ENCODE peak calls at places on chromosomes 6 and 20, in seven cellular contexts. One of them, this sample, is unnamed. For H3K4me1, the result is how much of the 10 kb centered on the place peaks cover.

GRCh38 chr20:33310327-33310899 is 27.4 kb downstream of the BPIFB1 start:
- DNase-seq in adrenal gland: no peak
- DNase-seq in right cardiac atrium: no peak
- DNase-seq in right lobe of liver: no peak
- DNase-seq in cardiac muscle cell: no peak
- DNase-seq in Karpas-422: no peak
- DNase-seq in left lung: no peak
- DNase-seq in this sample: no peak

GRCh38 chr6:16473184-16473907 is 235.0 kb downstream of the GMPR start:
- DNase-seq in adrenal gland: no peak
- DNase-seq in right cardiac atrium: no peak
- DNase-seq in right lobe of liver: no peak
- DNase-seq in cardiac muscle cell: no peak
- DNase-seq in Karpas-422: no peak
- DNase-seq in left lung: no peak
- DNase-seq in this sample: no peak

GRCh38 chr6:158536891-158537798 is 22.7 kb upstream of the TMEM181 start:
- DNase-seq in adrenal gland: peak
- DNase-seq in right cardiac atrium: peak
- DNase-seq in right lobe of liver: no peak
- DNase-seq in cardiac muscle cell: peak
- DNase-seq in Karpas-422: no peak
- DNase-seq in left lung: peak
- DNase-seq in this sample: no peak

GRCh38 chr6:4210619-4211419 is 75.4 kb upstream of the ECI2 start:
- DNase-seq in adrenal gland: peak
- DNase-seq in right cardiac atrium: peak
- DNase-seq in right lobe of liver: no peak
- DNase-seq in cardiac muscle cell: peak
- DNase-seq in Karpas-422: peak
- DNase-seq in left lung: no peak
- DNase-seq in this sample: peak

GRCh38 chr6:135298455-135298854 is 117.3 kb downstream of the MYB start:
- DNase-seq in adrenal gland: no peak
- DNase-seq in right cardiac atrium: no peak
- DNase-seq in right lobe of liver: no peak
- DNase-seq in cardiac muscle cell: no peak
- DNase-seq in Karpas-422: no peak
- DNase-seq in left lung: no peak
- DNase-seq in this sample: no peak

GRCh38 chr6:149332602-149333311 is 15.2 kb downstream of the TAB2 start:
- DNase-seq in adrenal gland: no peak
- DNase-seq in right cardiac atrium: no peak
- DNase-seq in right lobe of liver: no peak
- DNase-seq in cardiac muscle cell: no peak
- DNase-seq in Karpas-422: no peak
- DNase-seq in left lung: no peak
- DNase-seq in this sample: no peak

GRCh38 chr6:43634702-43635303 is 837 bp upstream of the MAD2L1BP start:
- DNase-seq in adrenal gland: no peak
- DNase-seq in right cardiac atrium: no peak
- DNase-seq in right lobe of liver: peak
- DNase-seq in cardiac muscle cell: no peak
- DNase-seq in Karpas-422: no peak
- DNase-seq in left lung: no peak
- DNase-seq in this sample: no peak

GRCh38 chr6:68043122-68043398 is 592.0 kb upstream of the ADGRB3 start:
- DNase-seq in adrenal gland: no peak
- DNase-seq in right cardiac atrium: no peak
- DNase-seq in right lobe of liver: no peak
- DNase-seq in cardiac muscle cell: no peak
- DNase-seq in Karpas-422: peak
- DNase-seq in left lung: no peak
- DNase-seq in this sample: no peak

GRCh38 chr20:49608752-49609670 is 41.1 kb upstream of the PTGIS start:
- DNase-seq in adrenal gland: peak
- DNase-seq in right cardiac atrium: peak
- DNase-seq in right lobe of liver: peak
- DNase-seq in cardiac muscle cell: peak
- DNase-seq in Karpas-422: peak
- DNase-seq in left lung: peak
- DNase-seq in this sample: peak

GRCh38 chr20:33339515-33340058 is 56.6 kb downstream of the BPIFB1 start:
- DNase-seq in adrenal gland: no peak
- DNase-seq in right cardiac atrium: no peak
- DNase-seq in right lobe of liver: no peak
- DNase-seq in cardiac muscle cell: no peak
- DNase-seq in Karpas-422: no peak
- DNase-seq in left lung: no peak
- DNase-seq in this sample: no peak

GRCh38 chr6:113018351-113019151 is 671.4 kb downstream of the RFPL4B start:
- DNase-seq in adrenal gland: peak
- DNase-seq in right cardiac atrium: peak
- DNase-seq in right lobe of liver: no peak
- DNase-seq in cardiac muscle cell: no peak
- DNase-seq in Karpas-422: no peak
- DNase-seq in left lung: peak
- DNase-seq in this sample: no peak

GRCh38 chr6:37495199-37495913 is 4.3 kb downstream of the CCDC167 start:
- DNase-seq in adrenal gland: no peak
- DNase-seq in right cardiac atrium: no peak
- DNase-seq in right lobe of liver: no peak
- DNase-seq in cardiac muscle cell: no peak
- DNase-seq in Karpas-422: no peak
- DNase-seq in left lung: no peak
- DNase-seq in this sample: no peak

GRCh38 chr6:1700283-1700967 is 90.7 kb downstream of the FOXC1 start:
- DNase-seq in adrenal gland: no peak
- DNase-seq in right cardiac atrium: no peak
- DNase-seq in right lobe of liver: no peak
- DNase-seq in cardiac muscle cell: no peak
- DNase-seq in Karpas-422: no peak
- DNase-seq in left lung: no peak
- DNase-seq in this sample: no peak

GRCh38 chr6:24980507-24981384 is 45.0 kb upstream of the RIPOR2 start:
- DNase-seq in adrenal gland: no peak
- DNase-seq in right cardiac atrium: no peak
- DNase-seq in right lobe of liver: no peak
- DNase-seq in cardiac muscle cell: peak
- DNase-seq in Karpas-422: no peak
- DNase-seq in left lung: no peak
- DNase-seq in this sample: no peak

GRCh38 chr6:111766524-111766857 is 106.8 kb downstream of the FYN start:
- DNase-seq in adrenal gland: no peak
- DNase-seq in right cardiac atrium: no peak
- DNase-seq in right lobe of liver: no peak
- DNase-seq in cardiac muscle cell: no peak
- DNase-seq in Karpas-422: no peak
- DNase-seq in left lung: no peak
- DNase-seq in this sample: no peak

GRCh38 chr6:111764238-111765182 is 108.7 kb downstream of the FYN start:
- DNase-seq in adrenal gland: no peak
- DNase-seq in right cardiac atrium: no peak
- DNase-seq in right lobe of liver: no peak
- DNase-seq in cardiac muscle cell: peak
- DNase-seq in Karpas-422: peak
- DNase-seq in left lung: no peak
- DNase-seq in this sample: no peak

GRCh38 chr6:111765681-111766523 is 107.3 kb downstream of the FYN start:
- DNase-seq in adrenal gland: no peak
- DNase-seq in right cardiac atrium: no peak
- DNase-seq in right lobe of liver: no peak
- DNase-seq in cardiac muscle cell: no peak
- DNase-seq in Karpas-422: no peak
- DNase-seq in left lung: no peak
- DNase-seq in this sample: no peak

GRCh38 chr6:111761783-111762312 is 111.4 kb downstream of the FYN start:
- DNase-seq in adrenal gland: no peak
- DNase-seq in right cardiac atrium: no peak
- DNase-seq in right lobe of liver: no peak
- DNase-seq in cardiac muscle cell: no peak
- DNase-seq in Karpas-422: peak
- DNase-seq in left lung: no peak
- DNase-seq in this sample: no peak

GRCh38 chr6:111763381-111763780 is 109.9 kb downstream of the FYN start:
- DNase-seq in adrenal gland: no peak
- DNase-seq in right cardiac atrium: no peak
- DNase-seq in right lobe of liver: no peak
- DNase-seq in cardiac muscle cell: no peak
- DNase-seq in Karpas-422: no peak
- DNase-seq in left lung: no peak
- DNase-seq in this sample: no peak
- H3K4me1 ChIP-seq in adrenal gland: under half
- H3K4me1 ChIP-seq in right cardiac atrium: half or more
- H3K4me1 ChIP-seq in right lobe of liver: under half
- H3K4me1 ChIP-seq in cardiac muscle cell: half or more
- H3K4me1 ChIP-seq in Karpas-422: half or more
- H3K4me1 ChIP-seq in left lung: under half
- H3K4me1 ChIP-seq in this sample: half or more

GRCh38 chr20:24674921-24675605 is 205.6 kb downstream of the SYNDIG1 start:
- DNase-seq in adrenal gland: no peak
- DNase-seq in right cardiac atrium: no peak
- DNase-seq in right lobe of liver: no peak
- DNase-seq in cardiac muscle cell: no peak
- DNase-seq in Karpas-422: no peak
- DNase-seq in left lung: no peak
- DNase-seq in this sample: no peak

GRCh38 chr20:24673678-24674570 is 204.5 kb downstream of the SYNDIG1 start:
- DNase-seq in adrenal gland: no peak
- DNase-seq in right cardiac atrium: no peak
- DNase-seq in right lobe of liver: no peak
- DNase-seq in cardiac muscle cell: no peak
- DNase-seq in Karpas-422: no peak
- DNase-seq in left lung: peak
- DNase-seq in this sample: no peak

GRCh38 chr20:24672181-24672880 is 202.9 kb downstream of the SYNDIG1 start:
- DNase-seq in adrenal gland: no peak
- DNase-seq in right cardiac atrium: no peak
- DNase-seq in right lobe of liver: no peak
- DNase-seq in cardiac muscle cell: no peak
- DNase-seq in Karpas-422: no peak
- DNase-seq in left lung: peak
- DNase-seq in this sample: no peak

GRCh38 chr20:24670981-24671380 is 201.6 kb downstream of the SYNDIG1 start:
- DNase-seq in adrenal gland: no peak
- DNase-seq in right cardiac atrium: no peak
- DNase-seq in right lobe of liver: no peak
- DNase-seq in cardiac muscle cell: no peak
- DNase-seq in Karpas-422: no peak
- DNase-seq in left lung: peak
- DNase-seq in this sample: no peak

DNA sequence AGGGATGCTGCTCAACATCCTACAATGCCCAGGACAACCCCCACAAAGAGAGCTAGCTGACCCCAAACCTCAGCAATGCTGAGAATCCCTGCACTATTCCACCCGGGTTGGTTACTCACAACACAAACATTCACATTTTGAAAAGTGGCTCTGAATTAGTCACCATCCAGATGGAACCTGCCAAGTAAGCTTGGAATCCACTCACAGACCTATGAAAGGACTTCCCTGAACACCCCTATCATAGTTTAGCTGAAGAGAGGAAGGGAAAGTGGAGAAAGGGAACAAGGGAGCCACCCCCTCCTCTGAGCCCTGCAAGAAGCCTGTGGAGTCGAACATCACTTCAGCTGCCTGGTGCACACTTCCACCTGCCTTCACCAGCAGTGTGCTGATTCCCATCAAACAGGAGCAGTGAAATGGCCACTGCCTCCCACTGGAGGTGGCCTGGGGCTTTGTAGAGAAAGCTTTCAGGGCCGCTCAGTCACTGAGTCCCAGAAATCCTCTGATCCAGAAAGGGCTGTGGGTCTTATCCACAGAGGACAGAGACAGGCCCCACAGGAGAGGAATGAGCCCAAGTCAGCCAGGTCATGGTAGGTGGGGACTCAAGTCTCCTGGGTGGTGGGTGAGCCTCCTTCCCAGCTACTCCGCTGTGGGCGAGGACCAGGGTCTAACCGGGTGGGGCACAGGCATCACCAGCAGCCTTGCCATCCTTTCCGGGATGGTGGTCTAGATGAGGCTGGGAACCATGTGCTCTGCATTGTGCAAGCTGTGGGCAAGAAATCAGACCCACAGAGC is 203.7 kb downstream of the SYNDIG1 start:
- DNase-seq in adrenal gland: no peak
- DNase-seq in right cardiac atrium: no peak
- DNase-seq in right lobe of liver: no peak
- DNase-seq in cardiac muscle cell: no peak
- DNase-seq in Karpas-422: no peak
- DNase-seq in left lung: peak
- DNase-seq in this sample: no peak
- H3K27ac ChIP-seq in adrenal gland: no peak
- H3K27ac ChIP-seq in right cardiac atrium: no peak
- H3K27ac ChIP-seq in right lobe of liver: no peak
- H3K27ac ChIP-seq in cardiac muscle cell: no peak
- H3K27ac ChIP-seq in Karpas-422: no peak
- H3K27ac ChIP-seq in left lung: no peak
- H3K27ac ChIP-seq in this sample: no peak

GRCh38 chr6:152423216-152424103 is 213.7 kb downstream of the SYNE1 start:
- DNase-seq in adrenal gland: no peak
- DNase-seq in right cardiac atrium: no peak
- DNase-seq in right lobe of liver: no peak
- DNase-seq in cardiac muscle cell: no peak
- DNase-seq in Karpas-422: no peak
- DNase-seq in left lung: no peak
- DNase-seq in this sample: no peak

GRCh38 chr6:152426276-152426675 is 210.9 kb downstream of the SYNE1 start:
- DNase-seq in adrenal gland: no peak
- DNase-seq in right cardiac atrium: no peak
- DNase-seq in right lobe of liver: no peak
- DNase-seq in cardiac muscle cell: no peak
- DNase-seq in Karpas-422: no peak
- DNase-seq in left lung: no peak
- DNase-seq in this sample: no peak

GRCh38 chr6:152416652-152417051 is 220.5 kb downstream of the SYNE1 start:
- DNase-seq in adrenal gland: no peak
- DNase-seq in right cardiac atrium: no peak
- DNase-seq in right lobe of liver: no peak
- DNase-seq in cardiac muscle cell: no peak
- DNase-seq in Karpas-422: no peak
- DNase-seq in left lung: no peak
- DNase-seq in this sample: no peak

DNA sequence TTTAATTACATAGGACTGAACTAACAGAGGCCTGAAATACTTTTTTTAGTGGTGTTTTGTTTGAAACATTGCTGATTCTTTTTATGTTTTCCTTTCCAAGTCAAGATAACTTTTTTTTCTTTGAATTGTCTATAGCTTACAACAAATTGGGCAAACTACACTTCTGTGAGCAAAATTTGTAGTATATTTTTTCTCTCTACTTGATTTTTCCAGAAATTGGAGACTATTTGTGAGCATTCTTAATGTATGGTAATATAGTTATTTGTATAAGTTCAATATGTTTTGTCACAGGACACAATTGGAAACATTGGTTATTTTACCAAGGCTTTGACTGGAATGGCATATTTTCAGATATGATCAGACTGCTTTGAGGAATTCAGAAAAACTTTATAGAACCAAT is 216.5 kb downstream of the SYNE1 start:
- DNase-seq in adrenal gland: no peak
- DNase-seq in right cardiac atrium: no peak
- DNase-seq in right lobe of liver: no peak
- DNase-seq in cardiac muscle cell: no peak
- DNase-seq in Karpas-422: no peak
- DNase-seq in left lung: no peak
- DNase-seq in this sample: no peak
- H3K4me1 ChIP-seq in adrenal gland: under half
- H3K4me1 ChIP-seq in right cardiac atrium: under half
- H3K4me1 ChIP-seq in right lobe of liver: under half
- H3K4me1 ChIP-seq in cardiac muscle cell: under half
- H3K4me1 ChIP-seq in Karpas-422: under half
- H3K4me1 ChIP-seq in left lung: under half
- H3K4me1 ChIP-seq in this sample: under half

GRCh38 chr20:36575066-36575743 is 1.8 kb downstream of the TGIF2 start:
- DNase-seq in adrenal gland: peak
- DNase-seq in right cardiac atrium: peak
- DNase-seq in right lobe of liver: peak
- DNase-seq in cardiac muscle cell: peak
- DNase-seq in Karpas-422: peak
- DNase-seq in left lung: peak
- DNase-seq in this sample: no peak
- H3K27ac ChIP-seq in adrenal gland: peak
- H3K27ac ChIP-seq in right cardiac atrium: peak
- H3K27ac ChIP-seq in right lobe of liver: peak
- H3K27ac ChIP-seq in cardiac muscle cell: peak
- H3K27ac ChIP-seq in Karpas-422: peak
- H3K27ac ChIP-seq in left lung: peak
- H3K27ac ChIP-seq in this sample: peak

This sample was measured in naive thymus-derived CD4-positive, alpha-beta T cell.